ENCODE peak calls at places on chromosomes 7 and 10, in eight cellular contexts. X is HCT116, A is hepatocyte, S is PC-3, Z is fibroblast of mammary gland, U is IMR-90, Y is fibroblast of lung, C is GM12878. V is an unnamed sample.

GRCh38 chr7:128121731-128122576 is 90.7 kb upstream of the LRRC4 start:
- DNase-seq in X (no peak), A (no peak), S (no peak), Z (peak), U (no peak), Y (no peak), C (no peak), V (no peak)

GRCh38 chr7:44738031-44738730 is 10.5 kb upstream of the ZMIZ2 start:
- DNase-seq in X (no peak), A (no peak), S (no peak), Z (no peak), U (peak), Y (no peak), C (no peak), V (no peak)

GRCh38 chr7:41816111-41816510 is 113.2 kb upstream of the INHBA start:
- DNase-seq in X (no peak), A (no peak), S (no peak), Z (no peak), U (no peak), Y (peak), C (peak), V (no peak)

GRCh38 chr7:4659551-4660286 is 22.4 kb upstream of the FOXK1 start:
- DNase-seq in X (peak), A (no peak), S (peak), Z (no peak), U (no peak), Y (no peak), C (no peak), V (no peak)

GRCh38 chr7:94687810-94688209 is 31.9 kb upstream of the SGCE start:
- DNase-seq in X (no peak), A (no peak), S (no peak), Z (peak), U (peak), Y (no peak), C (no peak), V (no peak)

GRCh38 chr10:35089641-35090161 is 440 bp downstream of the CUL2 start:
- DNase-seq in X (no peak), A (peak), S (peak), Z (peak), U (peak), Y (peak), C (no peak), V (no peak)

GRCh38 chr7:38070718-38071117 is 107.3 kb upstream of the STARD3NL start:
- DNase-seq in X (peak), A (peak), S (peak), Z (peak), U (peak), Y (peak), C (no peak), V (peak)

GRCh38 chr10:6050801-6051445 is 11.2 kb downstream of the IL2RA start:
- DNase-seq in X (no peak), A (peak), S (peak), Z (peak), U (peak), Y (no peak), C (peak), V (no peak)

GRCh38 chr7:19916011-19916410 is 142.6 kb upstream of the TMEM196 start:
- DNase-seq in X (peak), A (no peak), S (no peak), Z (no peak), U (no peak), Y (peak), C (no peak), V (no peak)

GRCh38 chr7:25495342-25495855 is 267.1 kb upstream of the NPVF start:
- DNase-seq in X (no peak), A (peak), S (no peak), Z (no peak), U (no peak), Y (no peak), C (no peak), V (no peak)

GRCh38 chr7:121562274-121562673 is 166.2 kb upstream of the FAM3C start:
- DNase-seq in X (no peak), A (no peak), S (no peak), Z (no peak), U (peak), Y (peak), C (no peak), V (no peak)

GRCh38 chr7:134623193-134623592 is 23.5 kb upstream of the BPGM start:
- DNase-seq in X (no peak), A (no peak), S (no peak), Z (no peak), U (no peak), Y (no peak), C (no peak), V (no peak)

GRCh38 chr10:98427011-98427515 is 12.1 kb upstream of the PYROXD2 start:
- DNase-seq in X (no peak), A (no peak), S (no peak), Z (no peak), U (no peak), Y (no peak), C (no peak), V (no peak)

GRCh38 chr7:3439333-3440030 is 138.4 kb downstream of the SDK1 start:
- DNase-seq in X (no peak), A (peak), S (peak), Z (peak), U (peak), Y (peak), C (no peak), V (peak)

GRCh38 chr10:60310746-60311145 is 78.9 kb downstream of the ANK3 start:
- DNase-seq in X (no peak), A (no peak), S (no peak), Z (no peak), U (no peak), Y (no peak), C (no peak), V (no peak)

GRCh38 chr7:98249106-98249505 is 2.9 kb downstream of the TECPR1 start:
- DNase-seq in X (no peak), A (no peak), S (peak), Z (no peak), U (no peak), Y (no peak), C (no peak), V (no peak)

GRCh38 chr10:117596666-117597065 is 54.1 kb downstream of the EMX2 start:
- DNase-seq in X (no peak), A (peak), S (peak), Z (no peak), U (no peak), Y (no peak), C (no peak), V (no peak)

GRCh38 chr7:51256244-51256781 is 60.3 kb downstream of the COBL start:
- DNase-seq in X (no peak), A (no peak), S (no peak), Z (no peak), U (no peak), Y (no peak), C (no peak), V (no peak)

GRCh38 chr7:77232467-77232866 is 32.8 kb upstream of the FGL2 start:
- DNase-seq in X (no peak), A (no peak), S (no peak), Z (no peak), U (no peak), Y (no peak), C (no peak), V (no peak)

GRCh38 chr7:55206235-55207029 is 158.7 kb upstream of the LANCL2 start:
- DNase-seq in X (no peak), A (no peak), S (peak), Z (peak), U (peak), Y (peak), C (no peak), V (no peak)

GRCh38 chr10:125694874-125695273 is 11.9 kb upstream of the TEX36 start:
- DNase-seq in X (no peak), A (peak), S (peak), Z (peak), U (peak), Y (peak), C (no peak), V (peak)

GRCh38 chr10:131825150-131825907 is 75.5 kb upstream of the PPP2R2D start:
- DNase-seq in X (no peak), A (no peak), S (no peak), Z (no peak), U (no peak), Y (no peak), C (no peak), V (no peak)

GRCh38 chr7:139536158-139536557 is 12.7 kb downstream of the CLEC2L start:
- DNase-seq in X (no peak), A (no peak), S (no peak), Z (no peak), U (no peak), Y (no peak), C (no peak), V (no peak)

GRCh38 chr7:119270644-119271043 is 1002.3 kb upstream of the KCND2 start:
- DNase-seq in X (no peak), A (no peak), S (peak), Z (no peak), U (no peak), Y (no peak), C (no peak), V (no peak)

GRCh38 chr10:128527730-128528129 is 401.5 kb upstream of the MKI67 start:
- DNase-seq in X (no peak), A (no peak), S (no peak), Z (no peak), U (no peak), Y (no peak), C (no peak), V (no peak)

GRCh38 chr10:20457656-20458055 is 439.5 kb downstream of the NEBL start:
- DNase-seq in X (no peak), A (no peak), S (no peak), Z (no peak), U (no peak), Y (no peak), C (no peak), V (no peak)
- H3K4me3 ChIP-seq in X (no peak), A (no peak), S (no peak), Z (no peak), U (no peak), Y (no peak), C (no peak), V (no peak)

DNA sequence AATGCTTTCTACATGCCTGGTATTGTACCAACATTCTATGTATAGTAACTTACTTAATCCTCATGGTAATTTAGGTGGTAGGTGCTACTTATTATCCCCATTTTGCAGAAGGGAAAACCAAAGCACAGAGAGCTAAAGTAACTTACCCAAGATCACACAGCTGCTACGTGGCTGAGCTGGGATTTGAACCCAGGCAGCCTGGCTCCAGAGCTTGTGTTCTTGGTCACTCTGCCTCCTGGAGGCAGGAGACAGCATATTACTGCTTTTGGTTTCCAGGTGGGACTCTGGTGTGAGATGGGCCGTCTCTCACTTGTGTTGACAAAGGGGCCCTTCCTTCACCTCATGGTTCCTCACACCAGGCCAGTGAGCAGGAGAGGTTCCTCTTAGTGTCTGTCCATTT is 79.8 kb upstream of the PPIF start:
- DNase-seq in X (no peak), A (no peak), S (no peak), Z (no peak), U (no peak), Y (no peak), C (no peak), V (no peak)
- TF ChIP-seq CTCF in X (peak), A (no peak), S (peak), Z (no peak), U (no peak), Y (no peak), C (peak), V (peak)

GRCh38 chr10:70319824-70320223 is 36.0 kb upstream of the NPFFR1 start:
- DNase-seq in X (no peak), A (no peak), S (no peak), Z (no peak), U (no peak), Y (no peak), C (no peak), V (no peak)

GRCh38 chr10:70317943-70318318 is 34.1 kb upstream of the NPFFR1 start:
- DNase-seq in X (no peak), A (no peak), S (no peak), Z (no peak), U (no peak), Y (no peak), C (no peak), V (no peak)

GRCh38 chr10:70317272-70317942 is 33.6 kb upstream of the NPFFR1 start:
- DNase-seq in X (no peak), A (no peak), S (no peak), Z (no peak), U (no peak), Y (no peak), C (no peak), V (no peak)

GRCh38 chr10:70320751-70321150 is 36.9 kb upstream of the NPFFR1 start:
- DNase-seq in X (no peak), A (no peak), S (no peak), Z (peak), U (no peak), Y (no peak), C (no peak), V (no peak)

GRCh38 chr10:70319183-70319582 is 35.4 kb upstream of the NPFFR1 start:
- DNase-seq in X (no peak), A (no peak), S (no peak), Z (no peak), U (no peak), Y (no peak), C (no peak), V (no peak)
- H3K4me3 ChIP-seq in X (no peak), A (no peak), S (no peak), Z (no peak), U (no peak), Y (no peak), C (no peak), V (no peak)

GRCh38 chr7:29156798-29157461 is 10.6 kb upstream of the CPVL start:
- DNase-seq in X (no peak), A (no peak), S (no peak), Z (no peak), U (no peak), Y (no peak), C (no peak), V (no peak)
- TF ChIP-seq CTCF in X (peak), A (no peak), S (no peak), Z (no peak), U (no peak), Y (no peak), C (no peak), V (no peak)

V was measured in AG09309.